ENCODE peak calls at places on chromosomes 4 and X, in four cellular contexts. Q is K562, B is GM12891, O is GM12878. S is an unnamed sample.

GRCh38 chr4:147518086-147518485 is 37.2 kb downstream of the EDNRA start:
- DNase-seq in Q (no peak), B (no peak), O (no peak), S (no peak)

GRCh38 chr4:152880263-152880662 is 55.9 kb upstream of the FHDC1 start:
- DNase-seq in Q (no peak), B (no peak), O (no peak), S (no peak)

GRCh38 chr4:140996757-140997156 is 136.5 kb downstream of the RNF150 start:
- DNase-seq in Q (no peak), B (no peak), O (no peak), S (no peak)

GRCh38 chr4:184473265-184473514 is 1.2 kb downstream of the IRF2 start:
- DNase-seq in Q (no peak), B (no peak), O (no peak), S (no peak)

GRCh38 chr4:71217688-71218087 is 121.1 kb upstream of the SLC4A4 start:
- DNase-seq in Q (no peak), B (no peak), O (no peak), S (no peak)

GRCh38 chr4:62709618-62710252 is 1509.6 kb downstream of the ADGRL3 start:
- DNase-seq in Q (no peak), B (peak), O (no peak), S (peak)

GRCh38 chr4:142414336-142414945 is 431.7 kb downstream of the INPP4B start:
- DNase-seq in Q (no peak), B (no peak), O (no peak), S (no peak)

GRCh38 chr4:153335665-153336064 is 8.8 kb upstream of the MND1 start:
- DNase-seq in Q (no peak), B (no peak), O (no peak), S (no peak)

GRCh38 chr4:88112856-88113255 is 45.6 kb downstream of the ABCG2 start:
- DNase-seq in Q (no peak), B (no peak), O (no peak), S (no peak)

GRCh38 chrX:72003811-72004750 is 93.4 kb downstream of the NHSL2 start:
- DNase-seq in Q (no peak), B (no peak), O (no peak), S (no peak)

GRCh38 chr4:31417051-31417450 is 696.9 kb downstream of the PCDH7 start:
- DNase-seq in Q (no peak), B (no peak), O (no peak), S (no peak)

GRCh38 chr4:176478076-176478475 is 158.3 kb downstream of the SPCS3 start:
- DNase-seq in Q (no peak), B (no peak), O (no peak), S (no peak)

GRCh38 chr4:183987529-183987946 is 82.4 kb downstream of the STOX2 start:
- DNase-seq in Q (no peak), B (no peak), O (no peak), S (no peak)

GRCh38 chr4:174669278-174669677 is 147.0 kb upstream of the HPGD start:
- DNase-seq in Q (no peak), B (no peak), O (no peak), S (no peak)

GRCh38 chrX:23742174-23742692 is 843 bp downstream of the ACOT9 start:
- DNase-seq in Q (no peak), B (no peak), O (no peak), S (no peak)

GRCh38 chr4:5742388-5742787 is 31.4 kb downstream of the EVC start:
- DNase-seq in Q (no peak), B (no peak), O (no peak), S (no peak)

DNA sequence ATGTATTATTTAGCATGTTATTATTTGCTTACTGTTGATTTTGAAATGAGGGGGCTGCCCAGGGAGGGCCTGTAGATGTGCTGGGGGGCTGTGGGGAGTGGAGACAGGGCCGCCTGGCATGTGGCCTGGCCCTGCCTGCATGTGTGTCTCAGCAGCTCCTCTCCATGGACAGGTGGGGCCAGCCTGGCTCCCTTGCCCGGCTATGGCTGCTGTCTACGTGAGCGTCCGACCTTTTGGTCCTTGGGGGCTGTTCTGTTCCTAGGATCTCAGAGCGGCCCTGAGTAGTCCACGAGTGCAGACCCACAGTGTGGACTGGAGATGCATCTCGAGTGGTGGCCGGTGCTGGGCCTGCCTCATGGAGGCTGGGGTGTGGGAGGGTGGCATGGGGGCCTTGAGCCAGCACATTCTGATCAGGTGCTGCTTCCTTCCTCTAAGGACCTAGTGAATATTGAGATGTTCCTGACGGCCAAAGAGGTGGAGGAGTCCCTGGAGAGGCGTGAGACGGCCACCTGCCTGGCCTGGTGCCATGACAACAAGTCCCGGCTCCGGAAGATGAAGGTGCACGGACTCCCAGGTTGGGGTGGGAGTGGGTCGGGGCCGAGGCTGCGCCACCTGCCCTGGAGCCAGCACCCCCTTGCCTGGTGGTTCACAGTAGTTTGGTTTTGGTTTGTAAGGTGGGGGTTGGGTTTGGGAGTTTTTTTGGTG is 24.9 kb upstream of the UVSSA start:
- DNase-seq in Q (no peak), B (no peak), O (no peak), S (no peak)
- TF ChIP-seq SPI1 in Q (no peak), B (no peak), O (no peak), S (no peak)

GRCh38 chrX:154436597-154437397 is at the start of gene GDI1:
- DNase-seq in Q (peak), B (peak), O (no peak), S (no peak)

GRCh38 chrX:154437398-154437752 is 421 bp downstream of the GDI1 start:
- DNase-seq in Q (no peak), B (no peak), O (no peak), S (no peak)

GRCh38 chrX:154434394-154435168 is 2.4 kb upstream of the GDI1 start:
- DNase-seq in Q (no peak), B (no peak), O (no peak), S (no peak)

GRCh38 chrX:154435171-154435733 is 1.7 kb upstream of the GDI1 start:
- DNase-seq in Q (no peak), B (no peak), O (no peak), S (no peak)

GRCh38 chrX:154436290-154436596 is 711 bp upstream of the GDI1 start:
- DNase-seq in Q (no peak), B (no peak), O (no peak), S (no peak)
- TF ChIP-seq POLR2AphosphoS5 in Q (no peak), B (no peak), O (no peak), S (peak)

DNA sequence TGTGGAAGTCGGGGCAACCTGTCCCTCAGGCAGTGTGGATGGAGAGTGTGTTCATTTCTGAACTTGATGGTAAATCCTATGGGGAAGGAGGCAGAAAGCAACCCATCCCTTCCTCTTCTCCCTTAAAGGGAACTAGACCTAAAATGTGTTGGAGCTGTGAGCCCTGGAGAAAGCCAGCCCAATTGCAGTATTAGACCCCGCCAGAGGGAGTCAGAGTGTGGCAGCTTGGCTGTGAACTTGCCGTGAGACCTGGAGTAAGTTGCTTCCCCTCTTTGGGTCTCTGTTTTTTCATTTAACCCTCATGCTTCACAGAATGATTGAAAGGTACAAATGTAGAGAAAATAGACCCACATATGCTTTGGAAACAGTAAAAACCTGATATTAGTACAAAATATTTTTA is 108.7 kb upstream of the PAK3 start:
- DNase-seq in Q (no peak), B (no peak), O (no peak), S (no peak)
- TF ChIP-seq SPI1 in Q (no peak), B (no peak), O (no peak), S (no peak)

GRCh38 chr4:108113229-108113628 is 55.5 kb downstream of the LEF1 start:
- DNase-seq in Q (no peak), B (no peak), O (no peak), S (no peak)
- TF ChIP-seq POLR2AphosphoS5 in Q (no peak), B (no peak), O (no peak), S (no peak)

GRCh38 chr4:52001616-52002015 is 18.5 kb downstream of the LRRC66 start:
- DNase-seq in Q (no peak), B (no peak), O (no peak), S (no peak)
- TF ChIP-seq SPI1 in Q (no peak), B (no peak), O (no peak), S (no peak)

DNA sequence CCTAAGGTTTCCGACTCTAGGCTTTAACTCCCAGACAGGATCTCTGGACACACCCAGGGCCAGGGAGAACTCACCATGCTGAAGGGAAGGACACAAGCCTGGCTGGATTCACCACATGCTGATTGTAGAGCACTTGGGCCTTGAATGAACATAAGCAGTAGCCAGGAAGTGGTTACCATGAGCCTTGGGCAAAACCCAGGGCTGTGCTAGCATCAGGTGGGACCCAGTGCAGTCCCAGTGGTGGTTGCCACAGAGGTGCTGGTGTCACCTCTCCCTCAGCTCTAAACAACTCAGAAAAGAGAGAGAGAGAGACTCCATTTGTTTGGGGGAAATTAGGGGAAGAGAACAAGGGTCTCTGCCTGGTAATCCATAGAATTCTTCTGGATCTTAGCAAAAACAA is 77.0 kb downstream of the KLHL13 start:
- DNase-seq in Q (no peak), B (no peak), O (no peak), S (no peak)
- TF ChIP-seq POLR2AphosphoS5 in Q (no peak), B (no peak), O (no peak), S (no peak)

GRCh38 chrX:134671207-134671750 is 13.0 kb upstream of the PLAC1 start:
- DNase-seq in Q (no peak), B (no peak), O (no peak), S (peak)
- TF ChIP-seq SPI1 in Q (no peak), B (no peak), O (no peak), S (no peak)